ENCODE peak calls at places on chromosomes 7 and 10, in eight cellular contexts. One of them, this sample, is unnamed.

GRCh38 chr10:132506711-132507466 is 30.7 kb upstream of the INPP5A start:
- DNase-seq in thoracic aorta: no peak
- DNase-seq in fibroblast of lung: peak; percentile 59
- DNase-seq in fibroblast of the aortic adventitia: peak; percentile 76
- DNase-seq in kidney epithelial cell: no peak
- DNase-seq in fibroblast of mammary gland: peak; percentile 79
- DNase-seq in ovary: no peak
- DNase-seq in endodermal cell: peak; percentile 28
- DNase-seq in this sample: peak; percentile 55

GRCh38 chr10:45470098-45471012 is 96.3 kb downstream of the ALOX5 start:
- DNase-seq in thoracic aorta: no peak
- DNase-seq in fibroblast of lung: peak; percentile 86
- DNase-seq in fibroblast of the aortic adventitia: peak; percentile 48
- DNase-seq in kidney epithelial cell: no peak
- DNase-seq in fibroblast of mammary gland: peak; percentile 8
- DNase-seq in ovary: no peak
- DNase-seq in endodermal cell: peak; percentile 81
- DNase-seq in this sample: peak; percentile 87

GRCh38 chr10:35386594-35387174 is 50.4 kb downstream of the CCNY start:
- DNase-seq in thoracic aorta: no peak
- DNase-seq in fibroblast of lung: peak; percentile 53
- DNase-seq in fibroblast of the aortic adventitia: peak; percentile 42
- DNase-seq in kidney epithelial cell: no peak
- DNase-seq in fibroblast of mammary gland: no peak
- DNase-seq in ovary: peak; percentile 48
- DNase-seq in endodermal cell: no peak
- DNase-seq in this sample: peak; percentile 37

GRCh38 chr10:62264702-62265436 is 3.8 kb downstream of the RTKN2 start:
- DNase-seq in thoracic aorta: no peak
- DNase-seq in fibroblast of lung: peak; percentile 92
- DNase-seq in fibroblast of the aortic adventitia: peak; percentile 95
- DNase-seq in kidney epithelial cell: peak; percentile 82
- DNase-seq in fibroblast of mammary gland: peak; percentile 91
- DNase-seq in ovary: no peak
- DNase-seq in endodermal cell: peak; percentile 70
- DNase-seq in this sample: peak; percentile 92

GRCh38 chr7:6398943-6399342 is 48.8 kb downstream of the DAGLB start:
- DNase-seq in thoracic aorta: no peak
- DNase-seq in fibroblast of lung: no peak
- DNase-seq in fibroblast of the aortic adventitia: no peak
- DNase-seq in kidney epithelial cell: peak; percentile 34
- DNase-seq in fibroblast of mammary gland: no peak
- DNase-seq in ovary: no peak
- DNase-seq in endodermal cell: no peak
- DNase-seq in this sample: no peak

GRCh38 chr7:108118959-108119358 is 11.2 kb downstream of the LAMB4 start:
- DNase-seq in thoracic aorta: no peak
- DNase-seq in fibroblast of lung: no peak
- DNase-seq in fibroblast of the aortic adventitia: no peak
- DNase-seq in kidney epithelial cell: no peak
- DNase-seq in fibroblast of mammary gland: no peak
- DNase-seq in ovary: no peak
- DNase-seq in endodermal cell: no peak
- DNase-seq in this sample: no peak

GRCh38 chr10:124011464-124011863 is 81.9 kb downstream of the CHST15 start:
- DNase-seq in thoracic aorta: no peak
- DNase-seq in fibroblast of lung: no peak
- DNase-seq in fibroblast of the aortic adventitia: no peak
- DNase-seq in kidney epithelial cell: no peak
- DNase-seq in fibroblast of mammary gland: no peak
- DNase-seq in ovary: peak; percentile 20
- DNase-seq in endodermal cell: no peak
- DNase-seq in this sample: no peak

GRCh38 chr10:44192435-44192834 is 192.5 kb downstream of the CXCL12 start:
- DNase-seq in thoracic aorta: no peak
- DNase-seq in fibroblast of lung: no peak
- DNase-seq in fibroblast of the aortic adventitia: no peak
- DNase-seq in kidney epithelial cell: no peak
- DNase-seq in fibroblast of mammary gland: no peak
- DNase-seq in ovary: no peak
- DNase-seq in endodermal cell: no peak
- DNase-seq in this sample: no peak

GRCh38 chr7:80661729-80662128 is 23.3 kb downstream of the CD36 start:
- DNase-seq in thoracic aorta: no peak
- DNase-seq in fibroblast of lung: no peak
- DNase-seq in fibroblast of the aortic adventitia: no peak
- DNase-seq in kidney epithelial cell: no peak
- DNase-seq in fibroblast of mammary gland: peak; percentile 12
- DNase-seq in ovary: no peak
- DNase-seq in endodermal cell: peak; percentile 51
- DNase-seq in this sample: no peak
- TF ChIP-seq CTCF in thoracic aorta: no peak
- TF ChIP-seq CTCF in fibroblast of lung: no peak
- TF ChIP-seq CTCF in fibroblast of the aortic adventitia: peak; percentile 10
- TF ChIP-seq CTCF in kidney epithelial cell: peak; percentile 8
- TF ChIP-seq CTCF in fibroblast of mammary gland: peak; percentile 34
- TF ChIP-seq CTCF in ovary: no peak
- TF ChIP-seq CTCF in endodermal cell: peak; percentile 65
- TF ChIP-seq CTCF in this sample: no peak

DNA sequence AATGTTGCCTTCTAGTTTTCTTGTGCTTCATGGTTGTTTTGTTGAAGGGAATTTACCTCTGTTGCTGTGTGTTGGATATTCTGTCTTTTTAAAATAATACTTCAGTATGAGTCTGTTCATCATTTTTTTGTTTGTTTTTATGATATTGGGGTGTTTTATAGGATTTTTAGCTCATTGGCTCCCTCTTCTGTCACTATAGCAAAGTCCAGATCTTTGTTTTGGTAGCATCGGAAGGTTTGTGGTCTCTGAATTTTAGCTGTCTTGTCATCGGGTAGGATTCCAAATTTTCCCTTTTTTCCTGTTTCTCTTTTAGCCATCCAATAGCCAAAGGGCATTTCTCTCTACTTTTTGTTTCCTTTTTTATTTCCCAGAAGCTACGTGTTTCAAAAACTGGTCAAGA is 91.4 kb downstream of the EXOC4 start:
- DNase-seq in thoracic aorta: no peak
- DNase-seq in fibroblast of lung: peak; percentile 43
- DNase-seq in fibroblast of the aortic adventitia: peak; percentile 53
- DNase-seq in kidney epithelial cell: no peak
- DNase-seq in fibroblast of mammary gland: peak; percentile 32
- DNase-seq in ovary: no peak
- DNase-seq in endodermal cell: no peak
- DNase-seq in this sample: peak; percentile 32
- TF ChIP-seq CTCF in thoracic aorta: no peak
- TF ChIP-seq CTCF in fibroblast of lung: peak; percentile 58
- TF ChIP-seq CTCF in fibroblast of the aortic adventitia: peak; percentile 55
- TF ChIP-seq CTCF in kidney epithelial cell: peak; percentile 27
- TF ChIP-seq CTCF in fibroblast of mammary gland: peak; percentile 57
- TF ChIP-seq CTCF in ovary: no peak
- TF ChIP-seq CTCF in endodermal cell: peak; percentile 77
- TF ChIP-seq CTCF in this sample: peak; percentile 63

GRCh38 chr7:95725170-95725569 is 47.2 kb upstream of the DYNC1I1 start:
- DNase-seq in thoracic aorta: no peak
- DNase-seq in fibroblast of lung: no peak
- DNase-seq in fibroblast of the aortic adventitia: no peak
- DNase-seq in kidney epithelial cell: no peak
- DNase-seq in fibroblast of mammary gland: no peak
- DNase-seq in ovary: no peak
- DNase-seq in endodermal cell: no peak
- DNase-seq in this sample: no peak
- TF ChIP-seq CTCF in thoracic aorta: no peak
- TF ChIP-seq CTCF in fibroblast of lung: no peak
- TF ChIP-seq CTCF in fibroblast of the aortic adventitia: no peak
- TF ChIP-seq CTCF in kidney epithelial cell: no peak
- TF ChIP-seq CTCF in fibroblast of mammary gland: no peak
- TF ChIP-seq CTCF in ovary: no peak
- TF ChIP-seq CTCF in endodermal cell: peak; percentile 64
- TF ChIP-seq CTCF in this sample: no peak

GRCh38 chr7:55140221-55140980 is 121.6 kb downstream of the EGFR start:
- DNase-seq in thoracic aorta: no peak
- DNase-seq in fibroblast of lung: peak; percentile 89
- DNase-seq in fibroblast of the aortic adventitia: peak; percentile 69
- DNase-seq in kidney epithelial cell: peak; percentile 23
- DNase-seq in fibroblast of mammary gland: peak; percentile 90
- DNase-seq in ovary: no peak
- DNase-seq in endodermal cell: no peak
- DNase-seq in this sample: peak; percentile 86
- TF ChIP-seq CTCF in thoracic aorta: no peak
- TF ChIP-seq CTCF in fibroblast of lung: no peak
- TF ChIP-seq CTCF in fibroblast of the aortic adventitia: no peak
- TF ChIP-seq CTCF in kidney epithelial cell: no peak
- TF ChIP-seq CTCF in fibroblast of mammary gland: no peak
- TF ChIP-seq CTCF in ovary: no peak
- TF ChIP-seq CTCF in endodermal cell: no peak
- TF ChIP-seq CTCF in this sample: no peak

This sample was measured in IMR-90.